ENCODE peak calls at places on chromosomes 3 and 15, in seven cellular contexts. B is IMR-90, R is mesenchymal stem cell, A is neuronal stem cell, E is H9, D is trophoblast cell, Q is mesendoderm. W is an unnamed sample.

GRCh38 chr3:42556089-42556632 is 25.6 kb downstream of the SEC22C start:
- DNase-seq in B (no peak), R (peak), A (no peak), E (no peak), D (no peak), Q (peak), W (no peak)

GRCh38 chr3:169945313-169945712 is 21.3 kb upstream of the SEC62 start:
- DNase-seq in B (no peak), R (peak), A (no peak), E (no peak), D (peak), Q (no peak), W (no peak)

GRCh38 chr3:194056731-194057415 is 79.1 kb upstream of the HES1 start:
- DNase-seq in B (no peak), R (no peak), A (no peak), E (peak), D (peak), Q (no peak), W (no peak)

GRCh38 chr15:65055201-65055870 is 10.1 kb downstream of the SLC51B start:
- DNase-seq in B (peak), R (peak), A (no peak), E (no peak), D (no peak), Q (no peak), W (no peak)

GRCh38 chr3:178078933-178079332 is 457.3 kb upstream of the KCNMB2 start:
- DNase-seq in B (peak), R (no peak), A (no peak), E (no peak), D (peak), Q (no peak), W (no peak)

GRCh38 chr3:114998971-114999579 is 148.0 kb downstream of the ZBTB20 start:
- DNase-seq in B (no peak), R (no peak), A (no peak), E (no peak), D (no peak), Q (no peak), W (no peak)

GRCh38 chr3:31423522-31423921 is 109.2 kb upstream of the STT3B start:
- DNase-seq in B (peak), R (peak), A (no peak), E (no peak), D (peak), Q (no peak), W (no peak)

GRCh38 chr15:69074011-69074842 is 59.7 kb downstream of the NOX5 start:
- DNase-seq in B (peak), R (peak), A (peak), E (peak), D (peak), Q (peak), W (peak)

GRCh38 chr3:102158080-102158756 is 276.6 kb upstream of the ZPLD1 start:
- DNase-seq in B (peak), R (peak), A (no peak), E (no peak), D (no peak), Q (no peak), W (no peak)

GRCh38 chr3:170717410-170718402 is 131.8 kb upstream of the SLC7A14 start:
- DNase-seq in B (peak), R (peak), A (no peak), E (no peak), D (peak), Q (no peak), W (no peak)

GRCh38 chr3:114454592-114455251 is 160.9 kb downstream of the TIGIT start:
- DNase-seq in B (no peak), R (peak), A (peak), E (no peak), D (no peak), Q (peak), W (no peak)

GRCh38 chr15:90037961-90038633 is 37.0 kb downstream of the ZNF710 start:
- DNase-seq in B (peak), R (peak), A (no peak), E (no peak), D (peak), Q (no peak), W (no peak)

GRCh38 chr15:69035205-69035917 is 20.9 kb downstream of the NOX5 start:
- DNase-seq in B (no peak), R (no peak), A (no peak), E (peak), D (peak), Q (peak), W (peak)

GRCh38 chr3:149784064-149784704 is 8.2 kb downstream of the ANKUB1 start:
- DNase-seq in B (peak), R (peak), A (no peak), E (no peak), D (no peak), Q (peak), W (no peak)

GRCh38 chr3:33439421-33440327 is 531 bp downstream of the UBP1 start:
- DNase-seq in B (peak), R (peak), A (peak), E (peak), D (peak), Q (peak), W (peak)

GRCh38 chr3:192851821-192852352 is 65.8 kb downstream of the MB21D2 start:
- DNase-seq in B (peak), R (peak), A (no peak), E (no peak), D (peak), Q (no peak), W (no peak)

GRCh38 chr3:29525254-29525881 is 244.5 kb downstream of the RBMS3 start:
- DNase-seq in B (peak), R (peak), A (no peak), E (no peak), D (no peak), Q (no peak), W (no peak)

GRCh38 chr3:27360113-27361078 is 8.8 kb downstream of the NEK10 start:
- DNase-seq in B (peak), R (peak), A (no peak), E (no peak), D (no peak), Q (no peak), W (no peak)

GRCh38 chr3:48190911-48191310 is 2.7 kb upstream of the CDC25A start:
- DNase-seq in B (no peak), R (no peak), A (no peak), E (no peak), D (no peak), Q (no peak), W (no peak)

GRCh38 chr15:94930441-94930840 is 699.1 kb downstream of the MCTP2 start:
- DNase-seq in B (no peak), R (no peak), A (no peak), E (no peak), D (no peak), Q (no peak), W (no peak)

GRCh38 chr3:10806001-10806400 is 10.0 kb upstream of the SLC6A11 start:
- DNase-seq in B (no peak), R (no peak), A (no peak), E (no peak), D (no peak), Q (no peak), W (no peak)

GRCh38 chr3:40307176-40307575 is 2.3 kb upstream of the EIF1B start:
- DNase-seq in B (peak), R (no peak), A (no peak), E (no peak), D (no peak), Q (no peak), W (no peak)

GRCh38 chr15:41775651-41776050 is 1.4 kb downstream of the MAPKBP1 start:
- DNase-seq in B (no peak), R (no peak), A (no peak), E (no peak), D (peak), Q (no peak), W (no peak)

GRCh38 chr3:54857343-54857742 is 70.5 kb downstream of the LRTM1 start:
- DNase-seq in B (no peak), R (no peak), A (no peak), E (no peak), D (no peak), Q (no peak), W (no peak)

GRCh38 chr15:99430881-99431401 is 134.8 kb upstream of the MEF2A start:
- DNase-seq in B (no peak), R (no peak), A (no peak), E (no peak), D (no peak), Q (no peak), W (no peak)

GRCh38 chr3:78867409-78868372 is 900.1 kb downstream of the ROBO1 start:
- DNase-seq in B (peak), R (no peak), A (no peak), E (no peak), D (peak), Q (no peak), W (no peak)

GRCh38 chr3:51355891-51356578 is 29.1 kb upstream of the MANF start:
- DNase-seq in B (no peak), R (no peak), A (no peak), E (no peak), D (no peak), Q (no peak), W (no peak)

GRCh38 chr3:134419214-134419965 is 45.1 kb upstream of the AMOTL2 start:
- DNase-seq in B (no peak), R (no peak), A (no peak), E (no peak), D (no peak), Q (peak), W (no peak)

GRCh38 chr3:96863129-96863740 is 48.8 kb downstream of the EPHA6 start:
- DNase-seq in B (peak), R (peak), A (peak), E (no peak), D (peak), Q (peak), W (peak)

DNA sequence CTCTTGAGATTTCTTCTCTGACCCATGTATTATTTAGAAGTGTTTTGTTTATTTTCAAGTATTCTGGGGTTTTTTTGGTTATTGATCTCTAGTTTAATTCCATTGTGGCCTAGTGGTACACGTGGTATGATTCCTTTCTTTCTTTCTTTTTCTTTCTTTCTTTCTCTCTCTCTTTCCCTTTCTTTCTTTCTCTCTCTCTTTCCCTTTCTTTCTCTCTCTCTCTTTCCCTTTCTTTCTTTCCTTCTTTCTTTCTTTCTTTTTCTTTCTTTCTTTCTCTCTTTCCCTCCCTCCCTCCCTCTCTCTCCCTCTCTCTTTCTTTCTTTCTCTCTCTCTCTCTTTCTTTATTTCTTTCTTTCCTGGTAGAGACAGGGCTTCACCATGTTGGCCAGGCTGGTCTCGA is 85.7 kb upstream of the UBE2E1 start:
- DNase-seq in B (no peak), R (no peak), A (no peak), E (no peak), D (no peak), Q (no peak), W (no peak)
- H2BK120ac ChIP-seq in B (no peak), R (no peak), A (no peak), E (no peak), D (no peak), Q (no peak), W (no peak)

GRCh38 chr15:23482764-23483489 is 35.9 kb upstream of the GOLGA6L2 start:
- DNase-seq in B (no peak), R (no peak), A (no peak), E (no peak), D (no peak), Q (no peak), W (no peak)
- H2BK120ac ChIP-seq in B (no peak), R (no peak), A (no peak), E (no peak), D (no peak), Q (no peak), W (no peak)

DNA sequence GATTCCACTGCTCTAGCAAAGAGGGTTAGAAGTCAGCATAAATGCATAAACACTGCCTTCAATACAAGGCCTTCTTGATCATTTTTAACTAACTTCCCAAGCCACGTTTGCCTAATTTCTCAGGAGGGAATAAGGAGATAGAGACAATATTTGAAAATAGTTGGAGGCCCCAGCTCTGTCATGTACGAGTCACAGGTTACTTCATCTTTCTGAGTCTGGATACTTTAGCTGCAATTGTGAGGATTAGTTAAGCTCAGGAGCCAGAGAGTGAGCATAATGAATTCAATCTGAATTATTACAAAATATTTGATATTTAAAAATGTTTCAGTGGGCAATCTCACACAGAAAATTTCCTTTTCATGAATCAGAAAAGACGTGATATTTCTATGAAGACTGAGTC is 298.9 kb downstream of the SHOX2 start:
- DNase-seq in B (peak), R (no peak), A (no peak), E (no peak), D (no peak), Q (no peak), W (no peak)
- H2BK120ac ChIP-seq in B (no peak), R (no peak), A (no peak), E (no peak), D (no peak), Q (no peak), W (no peak)

GRCh38 chr3:67943546-67943945 is 289.1 kb upstream of the SUCLG2 start:
- DNase-seq in B (no peak), R (no peak), A (no peak), E (no peak), D (no peak), Q (no peak), W (no peak)
- H2BK120ac ChIP-seq in B (no peak), R (no peak), A (no peak), E (no peak), D (no peak), Q (no peak), W (no peak)

GRCh38 chr3:99520511-99520910 is 117.9 kb upstream of the COL8A1 start:
- DNase-seq in B (no peak), R (no peak), A (no peak), E (no peak), D (no peak), Q (peak), W (no peak)

GRCh38 chr3:99529265-99529664 is 109.1 kb upstream of the COL8A1 start:
- DNase-seq in B (no peak), R (no peak), A (no peak), E (no peak), D (no peak), Q (no peak), W (no peak)

GRCh38 chr3:99522147-99522546 is 116.2 kb upstream of the COL8A1 start:
- DNase-seq in B (no peak), R (no peak), A (no peak), E (no peak), D (no peak), Q (no peak), W (no peak)

GRCh38 chr3:99526927-99527326 is 111.5 kb upstream of the COL8A1 start:
- DNase-seq in B (peak), R (no peak), A (no peak), E (no peak), D (no peak), Q (peak), W (no peak)

GRCh38 chr3:99523446-99523845 is 114.9 kb upstream of the COL8A1 start:
- DNase-seq in B (no peak), R (no peak), A (no peak), E (no peak), D (no peak), Q (no peak), W (no peak)
- H2BK120ac ChIP-seq in B (no peak), R (no peak), A (no peak), E (no peak), D (no peak), Q (no peak), W (no peak)

GRCh38 chr3:98049271-98049670 is 14.2 kb upstream of the GABRR3 start:
- DNase-seq in B (no peak), R (no peak), A (no peak), E (no peak), D (no peak), Q (no peak), W (no peak)
- H2BK120ac ChIP-seq in B (no peak), R (no peak), A (no peak), E (no peak), D (no peak), Q (no peak), W (no peak)

DNA sequence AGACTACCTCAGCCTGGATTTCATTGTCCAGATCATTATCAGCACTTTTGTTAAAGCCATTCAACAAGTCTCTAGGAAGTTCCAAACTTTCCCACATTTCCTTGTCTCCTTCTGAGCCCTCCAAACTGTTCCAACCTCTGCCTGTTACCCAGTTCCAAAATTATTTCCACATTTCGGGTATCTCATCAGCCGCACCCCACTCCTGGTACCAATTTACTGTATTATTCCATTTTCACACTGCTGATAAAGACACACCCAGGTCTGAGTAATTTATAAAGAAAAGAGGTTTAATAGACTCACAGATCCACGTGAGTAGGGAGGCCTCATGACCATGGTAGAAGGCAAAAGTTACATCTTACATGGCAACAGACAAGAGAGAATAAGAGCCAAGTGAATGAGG is 1198.3 kb upstream of the ALCAM start:
- DNase-seq in B (no peak), R (no peak), A (no peak), E (no peak), D (no peak), Q (no peak), W (no peak)
- H2BK120ac ChIP-seq in B (no peak), R (no peak), A (no peak), E (no peak), D (no peak), Q (no peak), W (no peak)

DNA sequence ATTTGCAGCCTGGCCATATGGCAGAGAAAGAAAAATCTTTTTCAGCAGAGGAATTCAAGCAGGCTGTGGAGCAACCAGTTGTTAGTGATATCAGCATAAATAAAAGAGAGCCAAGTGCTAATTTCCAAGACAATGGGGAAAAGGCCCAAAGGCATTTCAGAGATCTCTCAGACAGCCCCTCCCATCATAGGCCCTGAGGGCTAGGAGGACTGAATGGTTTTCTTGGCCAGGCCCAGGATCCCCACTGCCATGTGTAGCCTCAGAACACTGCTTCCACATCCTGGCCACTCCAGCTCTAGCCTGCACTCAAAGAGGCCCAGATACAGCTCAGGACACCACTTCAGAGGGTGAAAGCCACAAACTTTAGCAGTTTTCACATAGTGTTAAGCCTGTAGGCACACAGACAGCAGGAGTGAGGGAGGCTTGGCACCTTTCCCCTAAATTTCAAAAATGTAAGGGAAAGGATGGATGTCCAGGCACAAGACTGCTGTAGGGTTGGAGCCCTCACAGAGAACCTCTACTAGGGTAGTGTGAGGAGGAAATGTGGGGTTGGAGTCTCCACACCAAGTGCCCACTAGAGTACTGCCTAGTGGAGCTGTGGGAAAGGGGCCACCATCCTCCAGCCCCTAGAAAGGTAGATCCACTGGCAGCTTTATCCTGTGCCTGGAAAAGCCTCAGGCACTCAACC is 191.4 kb downstream of the TBL1XR1 start:
- DNase-seq in B (no peak), R (no peak), A (no peak), E (no peak), D (no peak), Q (peak), W (no peak)
- H2BK120ac ChIP-seq in B (no peak), R (no peak), A (no peak), E (no peak), D (no peak), Q (no peak), W (no peak)

DNA sequence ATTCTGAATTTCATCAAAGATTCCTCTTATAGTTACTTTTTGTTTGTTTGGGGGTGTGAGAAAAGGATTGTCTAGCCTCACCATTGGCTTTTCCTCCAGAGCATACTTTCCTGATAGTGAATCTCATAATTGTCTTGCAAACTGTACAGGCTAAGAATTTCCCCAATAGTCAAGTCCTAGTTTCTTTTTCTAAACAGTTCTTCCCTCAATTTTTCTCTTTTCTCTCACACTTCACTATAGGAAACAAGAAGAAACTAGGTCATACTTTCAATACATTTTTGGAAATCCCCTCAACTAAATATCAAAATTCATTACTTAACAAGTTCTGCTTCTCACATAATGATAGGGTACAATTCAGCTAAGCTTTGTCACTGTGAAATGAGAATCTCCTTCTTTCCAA is 241.9 kb downstream of the IL20RB start:
- DNase-seq in B (no peak), R (no peak), A (no peak), E (no peak), D (no peak), Q (no peak), W (no peak)
- H2BK120ac ChIP-seq in B (no peak), R (no peak), A (no peak), E (no peak), D (no peak), Q (no peak), W (no peak)

GRCh38 chr3:63655519-63655918 is 3.0 kb downstream of the SNTN start:
- DNase-seq in B (peak), R (no peak), A (no peak), E (no peak), D (peak), Q (no peak), W (no peak)

GRCh38 chr3:63654246-63654645 is 1.8 kb downstream of the SNTN start:
- DNase-seq in B (peak), R (no peak), A (no peak), E (no peak), D (peak), Q (no peak), W (no peak)

GRCh38 chr3:63654931-63655330 is 2.5 kb downstream of the SNTN start:
- DNase-seq in B (no peak), R (no peak), A (no peak), E (no peak), D (peak), Q (no peak), W (no peak)

GRCh38 chr3:63661242-63661641 is 8.8 kb downstream of the SNTN start:
- DNase-seq in B (no peak), R (no peak), A (no peak), E (no peak), D (peak), Q (no peak), W (no peak)

GRCh38 chr3:63656791-63657190 is 4.3 kb downstream of the SNTN start:
- DNase-seq in B (peak), R (no peak), A (no peak), E (no peak), D (peak), Q (no peak), W (no peak)
- H2BK120ac ChIP-seq in B (no peak), R (no peak), A (no peak), E (no peak), D (no peak), Q (no peak), W (no peak)